ENCODE peak calls at places on chromosome 18, in seven cellular contexts. I is GM23248; J is sigmoid colon; L is effector memory CD4-positive, alpha-beta T cell; A is tibial nerve; C is heart left ventricle; R is suprapubic skin. X is an unnamed sample. For H3K4me1 and H3K9me3, the result is how much of the 10 kb centered on the place peaks cover.

GRCh38 chr18:59621027-59621426 is 76.2 kb downstream of the CCBE1 start:
- DNase-seq in I (peak), J (no peak), L (no peak), A (no peak), C (no peak), R (no peak), X (no peak)

GRCh38 chr18:63319383-63320040 is at the start of gene BCL2:
- DNase-seq in I (peak), J (peak), L (no peak), A (peak), C (peak), R (no peak), X (peak)

GRCh38 chr18:80023173-80023572 is 11.1 kb upstream of the RBFA start:
- DNase-seq in I (peak), J (no peak), L (no peak), A (no peak), C (no peak), R (no peak), X (peak)

GRCh38 chr18:67875057-67875456 is 358.5 kb upstream of the DSEL start:
- DNase-seq in I (no peak), J (no peak), L (no peak), A (no peak), C (no peak), R (no peak), X (no peak)

GRCh38 chr18:21449367-21450250 is 150.9 kb downstream of the ESCO1 start:
- DNase-seq in I (no peak), J (no peak), L (no peak), A (no peak), C (no peak), R (no peak), X (no peak)

GRCh38 chr18:73835656-73836055 is 312.0 kb downstream of the FBXO15 start:
- DNase-seq in I (peak), J (no peak), L (no peak), A (no peak), C (no peak), R (no peak), X (no peak)

GRCh38 chr18:59377938-59378337 is 18.9 kb upstream of the LMAN1 start:
- DNase-seq in I (no peak), J (no peak), L (no peak), A (no peak), C (no peak), R (no peak), X (no peak)

GRCh38 chr18:13218376-13219011 is at the start of gene LDLRAD4:
- DNase-seq in I (peak), J (peak), L (peak), A (no peak), C (peak), R (no peak), X (no peak)

GRCh38 chr18:55088000-55088401 is 128.7 kb upstream of the CCDC68 start:
- DNase-seq in I (peak), J (no peak), L (no peak), A (no peak), C (no peak), R (no peak), X (no peak)

GRCh38 chr18:28588884-28589549 is 412.1 kb upstream of the CDH2 start:
- DNase-seq in I (peak), J (no peak), L (no peak), A (no peak), C (no peak), R (no peak), X (no peak)

GRCh38 chr18:80159713-80160636 is 50.9 kb downstream of the ADNP2 start:
- DNase-seq in I (peak), J (no peak), L (no peak), A (no peak), C (no peak), R (no peak), X (no peak)

GRCh38 chr18:26450989-26451682 is 97.2 kb downstream of the KCTD1 start:
- DNase-seq in I (no peak), J (no peak), L (no peak), A (no peak), C (no peak), R (no peak), X (no peak)

GRCh38 chr18:58218111-58218510 is 174.1 kb downstream of the NEDD4L start:
- DNase-seq in I (peak), J (no peak), L (no peak), A (no peak), C (no peak), R (no peak), X (no peak)

GRCh38 chr18:58224425-58224750 is 180.4 kb downstream of the NEDD4L start:
- DNase-seq in I (no peak), J (no peak), L (no peak), A (no peak), C (no peak), R (no peak), X (no peak)

GRCh38 chr18:58223717-58224424 is 179.8 kb downstream of the NEDD4L start:
- DNase-seq in I (peak), J (no peak), L (no peak), A (peak), C (peak), R (peak), X (no peak)

GRCh38 chr18:58222439-58223125 is 178.6 kb downstream of the NEDD4L start:
- DNase-seq in I (peak), J (no peak), L (no peak), A (no peak), C (no peak), R (no peak), X (no peak)

GRCh38 chr18:58221060-58221725 is 177.2 kb downstream of the NEDD4L start:
- DNase-seq in I (peak), J (no peak), L (no peak), A (no peak), C (no peak), R (no peak), X (no peak)
- H3K4me1 ChIP-seq in I (half or more), J (under half), L (under half), A (under half), C (under half), R (under half), X (under half)

GRCh38 chr18:44028109-44028508 is 652.6 kb upstream of the SETBP1 start:
- DNase-seq in I (no peak), J (no peak), L (no peak), A (no peak), C (no peak), R (no peak), X (no peak)
- H3K9me3 ChIP-seq in I (under half), J (under half), L (under half), A (under half), C (under half), R (under half), X (under half)

DNA sequence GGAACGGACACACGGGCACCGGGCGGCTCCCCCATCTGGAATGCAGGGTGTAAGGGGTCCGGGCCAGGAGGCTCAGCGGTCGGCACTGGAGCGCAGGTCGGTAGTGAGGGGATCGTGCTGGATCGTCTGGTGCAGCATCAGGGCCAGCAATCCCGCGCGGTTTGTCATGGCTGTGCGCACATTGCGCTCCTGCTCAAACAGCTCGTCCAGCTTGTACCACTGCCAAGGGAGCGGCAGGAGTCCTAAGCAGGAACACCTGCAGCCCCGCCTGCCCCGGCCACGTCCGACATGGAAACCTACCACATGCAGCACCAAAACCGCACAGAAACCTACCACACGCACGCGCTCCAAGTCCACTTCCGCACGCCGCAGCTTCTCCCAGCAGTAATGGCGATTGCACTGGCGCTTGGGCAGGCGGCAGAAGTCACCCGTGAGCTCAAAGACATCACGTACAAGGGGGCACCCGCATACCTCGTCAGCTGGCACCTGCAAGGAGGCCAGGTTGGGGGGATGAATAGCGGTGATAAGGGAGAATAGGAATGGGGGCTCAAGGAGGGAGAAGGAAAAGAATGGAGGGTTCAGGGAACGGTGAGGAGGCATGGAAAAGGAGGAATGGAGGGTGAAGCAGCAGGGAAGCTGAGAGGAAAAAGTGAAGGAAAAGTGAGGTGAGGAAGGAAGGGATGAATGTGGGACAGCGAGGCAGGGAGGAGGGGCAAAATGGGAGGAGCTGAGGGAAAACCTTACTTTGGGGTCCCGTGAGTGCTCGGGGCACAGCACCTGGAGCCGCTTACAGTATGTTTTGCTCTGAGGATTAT is 1.4 kb upstream of the MBD1 start:
- DNase-seq in I (no peak), J (no peak), L (no peak), A (no peak), C (no peak), R (no peak), X (no peak)
- H3K4me1 ChIP-seq in I (under half), J (under half), L (under half), A (under half), C (under half), R (under half), X (under half)

GRCh38 chr18:44783371-44783770 is 102.7 kb downstream of the SETBP1 start:
- DNase-seq in I (no peak), J (no peak), L (no peak), A (no peak), C (no peak), R (no peak), X (no peak)
- H3K9me3 ChIP-seq in I (under half), J (under half), L (under half), A (under half), C (under half), R (under half), X (under half)

GRCh38 chr18:45723921-45724320 is at the start of gene SLC14A1:
- DNase-seq in I (no peak), J (no peak), L (no peak), A (no peak), C (no peak), R (no peak), X (no peak)

GRCh38 chr18:45722899-45723298 is 1.1 kb upstream of the SLC14A1 start:
- DNase-seq in I (peak), J (peak), L (peak), A (peak), C (peak), R (no peak), X (peak)

GRCh38 chr18:45715212-45715780 is 8.7 kb upstream of the SLC14A1 start:
- DNase-seq in I (no peak), J (no peak), L (no peak), A (no peak), C (no peak), R (no peak), X (no peak)

GRCh38 chr18:45724591-45724990 is 610 bp downstream of the SLC14A1 start:
- DNase-seq in I (no peak), J (no peak), L (no peak), A (no peak), C (no peak), R (no peak), X (no peak)

GRCh38 chr18:45719106-45719505 is 4.9 kb upstream of the SLC14A1 start:
- DNase-seq in I (peak), J (no peak), L (no peak), A (no peak), C (no peak), R (no peak), X (no peak)
- H3K4me1 ChIP-seq in I (under half), J (under half), L (under half), A (under half), C (under half), R (under half), X (under half)

DNA sequence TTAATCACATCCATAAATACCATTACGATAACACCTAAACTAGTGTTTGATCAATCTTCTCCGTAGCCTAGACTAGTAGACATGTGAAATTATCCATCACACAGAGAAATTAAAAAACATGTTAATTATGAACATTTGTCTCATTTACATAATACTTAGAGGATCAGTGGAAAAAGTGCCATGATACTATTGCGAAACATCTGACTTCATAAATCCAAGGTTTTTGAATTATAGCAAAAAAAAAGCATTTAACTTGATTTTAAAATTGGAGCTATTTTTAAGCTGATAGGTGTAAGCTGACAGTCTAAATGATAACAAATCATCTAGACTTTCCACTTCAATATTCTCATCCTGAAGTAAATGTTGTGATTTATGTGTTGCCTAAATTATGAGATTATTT is 51.6 kb downstream of the CBLN2 start:
- DNase-seq in I (no peak), J (no peak), L (no peak), A (no peak), C (no peak), R (no peak), X (no peak)
- H3K9me3 ChIP-seq in I (under half), J (under half), L (under half), A (under half), C (under half), R (under half), X (under half)